ENCODE peak calls at places on chromosomes 1 and 21, in eight cellular contexts. C is RWPE1; F is HepG2; G is osteocyte; A is hepatocyte; K is CD8-positive, alpha-beta T cell; D is IMR-90; V is brain microvascular endothelial cell. W is an unnamed sample.

GRCh38 chr1:154796303-154796892 is 73.7 kb downstream of the KCNN3 start:
- DNase-seq in C (no peak), F (no peak), G (no peak), A (no peak), K (no peak), D (no peak), V (no peak), W (no peak)

GRCh38 chr1:109984190-109984455 is 442 bp upstream of the AHCYL1 start:
- DNase-seq in C (no peak), F (no peak), G (no peak), A (peak), K (no peak), D (peak), V (peak), W (no peak)

GRCh38 chr1:120179420-120180348 is 3.4 kb upstream of the SEC22B start:
- DNase-seq in C (no peak), F (no peak), G (peak), A (peak), K (no peak), D (peak), V (peak), W (peak)

GRCh38 chr1:112808861-112809684 is 93.9 kb upstream of the PPM1J start:
- DNase-seq in C (peak), F (peak), G (peak), A (peak), K (peak), D (peak), V (peak), W (no peak)

GRCh38 chr1:32900371-32900955 is 726 bp downstream of the TMEM54 start:
- DNase-seq in C (no peak), F (no peak), G (no peak), A (no peak), K (no peak), D (peak), V (no peak), W (no peak)

GRCh38 chr21:35342440-35342839 is 293.3 kb upstream of the RUNX1 start:
- DNase-seq in C (no peak), F (no peak), G (no peak), A (no peak), K (no peak), D (no peak), V (no peak), W (no peak)

GRCh38 chr1:161021168-161021958 is 411 bp upstream of the F11R start:
- DNase-seq in C (peak), F (peak), G (no peak), A (peak), K (peak), D (peak), V (peak), W (no peak)

GRCh38 chr1:159892944-159893343 is 7.0 kb downstream of the CFAP45 start:
- DNase-seq in C (no peak), F (no peak), G (no peak), A (no peak), K (no peak), D (no peak), V (no peak), W (no peak)

GRCh38 chr1:18504609-18505008 is 23.9 kb downstream of the KLHDC7A start:
- DNase-seq in C (no peak), F (no peak), G (no peak), A (no peak), K (no peak), D (no peak), V (no peak), W (no peak)

GRCh38 chr21:45406801-45407628 is 2.0 kb downstream of the COL18A1 start:
- DNase-seq in C (no peak), F (peak), G (no peak), A (no peak), K (no peak), D (no peak), V (no peak), W (no peak)
- TF ChIP-seq CTCF in C (no peak), F (peak), G (peak), A (peak), K (no peak), D (peak), V (peak), W (no peak)

DNA sequence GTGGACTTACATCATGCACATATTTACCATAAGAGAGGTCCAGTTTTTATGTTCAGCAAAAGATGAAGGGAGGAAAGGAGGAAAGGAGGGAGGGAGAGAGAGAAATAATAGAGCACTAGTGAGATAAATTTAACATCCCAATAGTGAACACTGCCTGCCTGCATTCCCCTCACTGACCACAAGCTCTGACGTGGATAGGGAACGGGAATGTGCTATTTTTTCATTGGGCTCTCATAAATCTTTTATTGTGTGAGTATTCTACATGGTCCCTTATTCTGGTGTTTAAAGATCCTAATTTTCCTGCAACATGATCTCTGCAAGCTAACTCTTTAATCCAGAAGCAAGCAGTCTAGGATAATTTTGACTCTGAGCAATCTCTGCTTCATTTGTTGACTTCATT is 82.2 kb downstream of the TTC3 start:
- DNase-seq in C (no peak), F (no peak), G (no peak), A (no peak), K (no peak), D (peak), V (no peak), W (no peak)
- TF ChIP-seq CTCF in C (no peak), F (no peak), G (no peak), A (no peak), K (no peak), D (no peak), V (peak), W (no peak)

GRCh38 chr1:158496379-158496778 is 24.4 kb downstream of the OR10R2 start:
- DNase-seq in C (no peak), F (no peak), G (no peak), A (peak), K (no peak), D (no peak), V (no peak), W (no peak)
- TF ChIP-seq CTCF in C (no peak), F (no peak), G (no peak), A (peak), K (no peak), D (no peak), V (no peak), W (no peak)

GRCh38 chr1:86581250-86581649 is 34.4 kb downstream of the CLCA4 start:
- DNase-seq in C (no peak), F (no peak), G (no peak), A (peak), K (no peak), D (no peak), V (no peak), W (no peak)
- TF ChIP-seq CTCF in C (no peak), F (no peak), G (no peak), A (no peak), K (no peak), D (no peak), V (no peak), W (no peak)

DNA sequence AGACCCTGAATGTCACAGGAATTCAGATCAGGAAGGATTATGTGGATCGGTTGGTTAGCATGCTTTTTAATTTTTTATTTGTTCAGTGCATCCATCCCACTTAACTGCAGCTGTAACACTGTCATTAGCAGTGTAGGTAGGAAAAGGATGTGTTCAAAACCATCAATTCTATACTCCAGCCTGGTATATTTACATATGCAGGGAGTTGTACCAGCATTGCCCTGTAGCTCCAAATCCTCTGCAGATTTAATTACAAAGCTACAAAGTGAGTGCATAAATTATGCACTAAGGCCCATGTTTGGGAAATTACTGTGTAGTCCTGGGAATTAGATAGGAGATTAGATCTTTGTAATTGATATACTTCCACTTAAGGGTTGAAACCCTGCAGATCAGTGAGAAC is 15.9 kb upstream of the OSBPL9 start:
- DNase-seq in C (no peak), F (no peak), G (no peak), A (no peak), K (no peak), D (no peak), V (no peak), W (no peak)
- TF ChIP-seq CTCF in C (no peak), F (no peak), G (no peak), A (no peak), K (no peak), D (no peak), V (no peak), W (no peak)

DNA sequence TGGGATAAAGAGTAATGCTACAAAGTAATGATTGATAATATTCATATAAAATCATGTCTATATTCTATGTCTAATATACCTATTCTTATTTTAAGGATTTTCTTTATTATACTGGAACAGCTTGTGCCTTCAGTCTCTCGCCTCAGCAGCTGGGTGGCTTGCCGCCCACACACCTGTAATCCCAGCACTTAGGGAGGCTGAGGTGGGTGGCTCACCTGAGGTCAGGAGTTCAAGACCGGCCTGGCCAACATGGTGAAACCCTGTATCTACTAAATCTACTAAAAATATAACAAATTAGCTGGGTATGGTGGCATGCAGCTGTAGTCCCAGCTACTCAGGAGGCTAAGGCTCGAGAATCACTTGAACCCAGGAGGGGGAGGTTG is 7.6 kb upstream of the TRNAU1AP start:
- DNase-seq in C (no peak), F (no peak), G (no peak), A (no peak), K (no peak), D (no peak), V (no peak), W (no peak)
- TF ChIP-seq CTCF in C (no peak), F (no peak), G (no peak), A (no peak), K (no peak), D (no peak), V (no peak), W (no peak)

W was measured in AG04449.